ENCODE peak calls at places on chromosomes 11 and 22, in ten cellular contexts. K, D, O, X, E, T, Y, N, A and M are unnamed samples.

GRCh38 chr22:36220457-36220921 is 18.8 kb downstream of the APOL2 start:
- DNase-seq in K (no peak), D (peak; percentile 37), O (no peak), X (no peak), E (peak; percentile 59), T (peak; percentile 63), Y (peak; percentile 40), N (peak; percentile 30), A (no peak), M (no peak)

GRCh38 chr11:7905961-7906429 is 25.1 kb downstream of the OR10A6 start:
- DNase-seq in K (no peak), D (no peak), O (no peak), X (no peak), E (no peak), T (no peak), Y (no peak), N (no peak), A (no peak), M (no peak)

GRCh38 chr22:18057568-18058209 is 20.1 kb upstream of the PEX26 start:
- DNase-seq in K (peak; percentile 65), D (peak; percentile 86), O (peak; percentile 83), X (peak; percentile 95), E (peak; percentile 100), T (peak; percentile 98), Y (peak; percentile 84), N (peak; percentile 85), A (peak; percentile 96), M (peak; percentile 60)

GRCh38 chr11:9755561-9755960 is 91.7 kb downstream of the SWAP70 start:
- DNase-seq in K (no peak), D (no peak), O (no peak), X (no peak), E (peak; percentile 89), T (no peak), Y (peak; percentile 62), N (no peak), A (no peak), M (no peak)

GRCh38 chr22:33018232-33018864 is 39.8 kb downstream of the SYN3 start:
- DNase-seq in K (peak; percentile 40), D (no peak), O (peak; percentile 56), X (peak; percentile 70), E (peak; percentile 29), T (peak; percentile 22), Y (peak; percentile 26), N (peak; percentile 37), A (peak; percentile 5), M (peak; percentile 30)

GRCh38 chr22:25911243-25911972 is 169.4 kb downstream of the MYO18B start:
- DNase-seq in K (peak; percentile 24), D (no peak), O (no peak), X (no peak), E (no peak), T (no peak), Y (no peak), N (no peak), A (no peak), M (no peak)

GRCh38 chr11:2213384-2213842 is 41.8 kb upstream of the TH start:
- DNase-seq in K (peak; percentile 18), D (no peak), O (no peak), X (no peak), E (no peak), T (no peak), Y (no peak), N (no peak), A (no peak), M (no peak)

GRCh38 chr11:127656266-127656879 is 655.8 kb upstream of the KIRREL3 start:
- DNase-seq in K (no peak), D (no peak), O (no peak), X (no peak), E (peak; percentile 29), T (no peak), Y (peak; percentile 48), N (no peak), A (no peak), M (no peak)

GRCh38 chr11:18011633-18012313 is 1.1 kb downstream of the SERGEF start:
- DNase-seq in K (no peak), D (no peak), O (no peak), X (no peak), E (no peak), T (no peak), Y (no peak), N (no peak), A (no peak), M (no peak)

GRCh38 chr22:49469896-49470740 is 357.6 kb downstream of the BRD1 start:
- DNase-seq in K (no peak), D (no peak), O (no peak), X (no peak), E (no peak), T (no peak), Y (no peak), N (no peak), A (no peak), M (no peak)

GRCh38 chr11:70913715-70914231 is 338.6 kb downstream of the SHANK2 start:
- DNase-seq in K (no peak), D (no peak), O (no peak), X (no peak), E (no peak), T (no peak), Y (no peak), N (no peak), A (no peak), M (no peak)

GRCh38 chr11:60872124-60872951 is 5.0 kb downstream of the ZP1 start:
- DNase-seq in K (peak; percentile 72), D (peak; percentile 68), O (no peak), X (peak; percentile 62), E (peak; percentile 73), T (peak; percentile 54), Y (no peak), N (peak; percentile 17), A (no peak), M (peak; percentile 39)

GRCh38 chr11:76226626-76227025 is 20.3 kb upstream of the WNT11 start:
- DNase-seq in K (no peak), D (no peak), O (no peak), X (no peak), E (no peak), T (no peak), Y (no peak), N (no peak), A (no peak), M (no peak)

GRCh38 chr11:66970371-66970807 is 4.7 kb upstream of the C11orf86 start:
- DNase-seq in K (no peak), D (no peak), O (no peak), X (no peak), E (no peak), T (no peak), Y (no peak), N (no peak), A (no peak), M (no peak)

DNA sequence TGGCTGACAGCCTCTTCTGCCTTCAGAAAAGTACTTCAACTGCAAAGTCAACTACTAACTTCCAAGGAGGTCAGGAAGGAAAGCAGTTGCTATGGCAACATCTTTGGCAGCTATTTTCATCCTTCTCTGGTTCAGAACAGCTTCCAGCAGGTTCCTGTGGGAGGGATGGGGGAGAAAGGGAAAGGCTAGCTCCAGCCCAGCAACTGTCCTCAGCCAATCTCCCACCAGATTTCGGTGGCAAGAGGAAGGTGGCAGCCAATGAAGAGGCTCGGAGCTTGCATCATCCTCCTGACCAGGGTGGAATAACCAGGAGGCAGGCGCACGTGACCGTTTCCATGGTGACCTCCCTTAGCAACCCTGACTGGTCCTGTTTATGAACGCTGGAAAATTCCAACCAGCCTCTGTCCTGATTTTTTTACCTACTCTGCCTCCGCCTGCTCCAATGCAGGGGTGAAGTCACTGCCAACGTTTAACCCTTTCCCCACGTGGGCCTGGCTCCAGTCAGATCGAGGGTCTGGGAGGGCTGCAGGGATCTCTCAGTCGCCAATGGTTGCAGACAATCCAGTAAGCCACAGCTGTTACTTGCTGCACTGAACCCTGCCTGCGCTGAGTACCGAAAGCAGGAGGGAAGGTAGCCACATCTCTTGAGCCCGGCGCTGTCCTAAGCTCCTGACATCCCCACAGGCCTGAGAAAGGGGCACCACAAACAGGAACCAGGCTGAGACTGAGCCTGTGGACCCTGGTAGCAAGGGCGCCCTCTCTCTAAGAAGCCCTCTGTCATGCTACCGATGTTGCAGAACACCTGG is 11.2 kb upstream of the MALAT1 start:
- DNase-seq in K (peak; percentile 99), D (peak; percentile 98), O (peak; percentile 96), X (peak; percentile 100), E (peak; percentile 100), T (peak; percentile 100), Y (peak; percentile 100), N (peak; percentile 100), A (peak; percentile 100), M (peak; percentile 100)
- TF ChIP-seq POLR2A in K (no peak), D (no peak), O (no peak), X (peak; percentile 3), E (peak; percentile 58), T (no peak), Y (peak; percentile 49), N (no peak), A (no peak), M (peak; percentile 43)

DNA sequence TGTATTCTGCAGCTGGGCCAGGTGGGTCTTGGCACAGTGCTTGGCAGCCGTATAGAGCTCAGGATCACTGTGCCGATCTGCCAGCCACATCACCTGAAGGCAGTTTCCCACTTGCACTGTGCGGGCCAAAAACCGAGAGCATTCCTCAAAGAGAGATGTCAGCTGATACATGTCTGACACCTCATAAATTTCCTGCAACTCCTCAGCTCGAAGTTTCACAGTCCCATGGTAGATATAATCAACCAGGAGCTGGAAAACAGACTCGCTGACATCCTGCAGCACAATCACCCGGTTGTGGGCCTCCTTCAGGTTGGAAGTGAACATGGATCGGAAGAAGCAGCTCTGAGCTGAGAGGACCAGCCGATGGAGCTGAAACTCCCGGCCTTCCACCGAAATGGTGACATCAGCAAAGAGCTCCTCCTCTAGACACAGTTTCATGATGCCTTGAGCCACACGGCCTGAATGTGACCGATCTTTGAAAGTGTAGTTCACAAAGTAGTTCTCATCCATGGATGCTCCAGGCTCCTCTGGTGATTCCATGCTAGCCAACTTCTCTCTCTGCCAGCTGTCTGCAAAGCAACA is 1.2 kb downstream of the KBTBD4 start:
- DNase-seq in K (no peak), D (no peak), O (no peak), X (no peak), E (no peak), T (no peak), Y (no peak), N (no peak), A (no peak), M (no peak)
- H3K4me1 ChIP-seq in K (peaks cover 45% of the 10 kb centered on the region), D (peaks cover 40% of the 10 kb centered on the region), O (peaks cover 20% of the 10 kb centered on the region), X (peaks cover 25% of the 10 kb centered on the region), E (peaks cover 13% of the 10 kb centered on the region), T (no peaks in the 10 kb centered on the region), Y (peaks cover 23% of the 10 kb centered on the region), N (peaks cover 20% of the 10 kb centered on the region), A (peaks cover 36% of the 10 kb centered on the region), M (peaks cover 33% of the 10 kb centered on the region)

DNA sequence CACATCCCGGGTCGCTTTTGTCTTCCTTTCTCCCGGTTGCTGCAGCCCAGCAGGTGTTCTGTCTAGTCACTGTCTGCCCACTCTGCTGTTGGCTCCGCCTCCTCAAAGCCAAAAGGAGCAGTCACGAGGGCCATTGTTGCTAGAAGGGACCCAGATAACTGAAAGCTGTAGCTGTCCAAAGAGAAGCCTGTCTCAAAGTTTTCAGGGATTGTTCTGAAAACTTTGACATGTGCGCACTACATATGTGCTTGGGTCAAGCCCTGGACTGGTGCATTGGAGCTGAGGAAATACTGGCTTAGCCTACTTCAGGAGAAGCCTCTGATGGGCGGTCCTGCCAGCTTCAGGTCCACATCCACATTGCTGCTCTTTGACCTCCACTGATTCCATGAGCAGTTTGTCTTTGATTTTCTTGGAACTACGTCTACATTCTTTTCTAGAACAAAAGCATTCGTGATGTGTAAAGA is 8.8 kb upstream of the OR2AT4 start:
- DNase-seq in K (no peak), D (no peak), O (no peak), X (no peak), E (no peak), T (no peak), Y (no peak), N (peak; percentile 54), A (no peak), M (no peak)
- TF ChIP-seq POLR2A in K (no peak), D (no peak), O (no peak), X (no peak), E (no peak), T (no peak), Y (no peak), N (no peak), A (no peak), M (no peak)

GRCh38 chr11:130648601-130649000 is 200.2 kb downstream of the ADAMTS15 start:
- DNase-seq in K (peak; percentile 54), D (peak; percentile 30), O (no peak), X (no peak), E (no peak), T (peak; percentile 62), Y (no peak), N (no peak), A (peak; percentile 89), M (peak; percentile 32)
- H3K4me1 ChIP-seq in K (peaks cover 48% of the 10 kb centered on the region), D (peaks cover 20% of the 10 kb centered on the region), O (peaks cover 10% of the 10 kb centered on the region), X (peaks cover 2% of the 10 kb centered on the region), E (peaks cover 31% of the 10 kb centered on the region), T (peaks cover 4% of the 10 kb centered on the region), Y (peaks cover 3% of the 10 kb centered on the region), N (no peaks in the 10 kb centered on the region), A (peaks cover 65% of the 10 kb centered on the region), M (peaks cover 23% of the 10 kb centered on the region)